ENCODE peak calls at places on chromosomes 2 and 18, in five cellular contexts. M, N, Y, T and I are unnamed samples.
A peak's percentile ranks its signal among the peaks of the same experiment; 100 is the strongest.

GRCh38 chr2:2562867-2563266 is 231.8 kb upstream of the MYT1L start:
- DNase-seq in M (no peak), N (no peak), Y (no peak), T (no peak), I (no peak)

GRCh38 chr18:47036298-47036874 is 965 bp upstream of the ELOA2 start:
- DNase-seq in M (peak; percentile 18), N (no peak), Y (peak; percentile 60), T (peak; percentile 59), I (no peak)

GRCh38 chr18:49562481-49563129 is 748 bp downstream of the LIPG start:
- DNase-seq in M (no peak), N (no peak), Y (no peak), T (no peak), I (no peak)

GRCh38 chr2:98563394-98563793 is 44.9 kb downstream of the COA5 start:
- DNase-seq in M (no peak), N (no peak), Y (no peak), T (no peak), I (no peak)

GRCh38 chr18:79393626-79394401 is 1.9 kb upstream of the NFATC1 start:
- DNase-seq in M (peak; percentile 66), N (peak; percentile 67), Y (peak; percentile 94), T (peak; percentile 80), I (no peak)

GRCh38 chr2:84894758-84895520 is 10.5 kb upstream of the TMSB10 start:
- DNase-seq in M (peak; percentile 51), N (peak; percentile 36), Y (peak; percentile 20), T (no peak), I (no peak)

GRCh38 chr2:182018218-182018617 is 32.6 kb downstream of the PPP1R1C start:
- DNase-seq in M (peak; percentile 49), N (no peak), Y (peak; percentile 23), T (no peak), I (no peak)

GRCh38 chr2:206127656-206128055 is 31.6 kb downstream of the NDUFS1 start:
- DNase-seq in M (peak; percentile 27), N (no peak), Y (no peak), T (no peak), I (no peak)

GRCh38 chr2:237128026-237128703 is 42.5 kb downstream of the COPS8 start:
- DNase-seq in M (peak; percentile 98), N (no peak), Y (peak; percentile 95), T (no peak), I (no peak)

GRCh38 chr2:227370791-227371312 is 8.3 kb downstream of the TM4SF20 start:
- DNase-seq in M (peak; percentile 63), N (no peak), Y (peak; percentile 48), T (no peak), I (no peak)

GRCh38 chr2:176997074-176997791 is 215.4 kb upstream of the HNRNPA3 start:
- DNase-seq in M (peak; percentile 81), N (no peak), Y (peak; percentile 49), T (peak; percentile 36), I (no peak)

GRCh38 chr2:231614559-231615057 is 21.9 kb downstream of the TEX44 start:
- DNase-seq in M (no peak), N (no peak), Y (peak; percentile 21), T (peak; percentile 66), I (no peak)

GRCh38 chr2:25673170-25674002 is at the start of gene DTNB:
- DNase-seq in M (peak; percentile 70), N (peak; percentile 71), Y (peak; percentile 95), T (peak; percentile 96), I (no peak)

GRCh38 chr2:10285578-10286198 is 17.0 kb upstream of the HPCAL1 start:
- DNase-seq in M (peak; percentile 95), N (no peak), Y (peak; percentile 78), T (no peak), I (no peak)

GRCh38 chr18:45835057-45835634 is 9.7 kb downstream of the SIGLEC15 start:
- DNase-seq in M (no peak), N (no peak), Y (no peak), T (no peak), I (no peak)

GRCh38 chr2:167122389-167122788 is 234.1 kb downstream of the XIRP2 start:
- DNase-seq in M (no peak), N (no peak), Y (no peak), T (no peak), I (no peak)

GRCh38 chr2:78701546-78701945 is 324.0 kb upstream of the REG3G start:
- DNase-seq in M (no peak), N (no peak), Y (no peak), T (no peak), I (no peak)

GRCh38 chr2:887639-888038 is 63.0 kb upstream of the SNTG2 start:
- DNase-seq in M (no peak), N (no peak), Y (no peak), T (no peak), I (no peak)

GRCh38 chr18:61333746-61334490 is 688 bp downstream of the CDH20 start:
- DNase-seq in M (no peak), N (no peak), Y (peak; percentile 46), T (peak; percentile 10), I (no peak)

GRCh38 chr2:44939074-44940052 is 2.1 kb upstream of the SIX3 start:
- DNase-seq in M (no peak), N (no peak), Y (no peak), T (peak; percentile 22), I (no peak)

GRCh38 chr2:108412995-108413726 is 35.4 kb downstream of the SULT1C4 start:
- DNase-seq in M (peak; percentile 98), N (no peak), Y (peak; percentile 23), T (no peak), I (no peak)

GRCh38 chr18:79496978-79497637 is 101.4 kb downstream of the NFATC1 start:
- DNase-seq in M (no peak), N (peak; percentile 5), Y (peak; percentile 40), T (no peak), I (no peak)

GRCh38 chr2:76599732-76600368 is 889.1 kb upstream of the GCFC2 start:
- DNase-seq in M (peak; percentile 84), N (no peak), Y (peak; percentile 62), T (peak; percentile 59), I (peak; percentile 82)

GRCh38 chr2:27185331-27186026 is 26.4 kb upstream of the ATRAID start:
- DNase-seq in M (peak; percentile 18), N (no peak), Y (peak; percentile 63), T (no peak), I (no peak)

GRCh38 chr2:187658952-187659525 is 104.8 kb upstream of the TFPI start:
- DNase-seq in M (peak; percentile 20), N (no peak), Y (peak; percentile 9), T (no peak), I (peak; percentile 68)